ENCODE peak calls at places on chromosomes 4 and X, in seven cellular contexts. F, N, I, L, U, P and X are unnamed samples.

GRCh38 chr4:1898007-1898406 is 26.8 kb downstream of the NSD2 start:
- DNase-seq in F (no peak), N (no peak), I (no peak), L (no peak), U (no peak), P (no peak), X (no peak)

GRCh38 chr4:38162240-38162784 is 202.1 kb downstream of the PTTG2 start:
- DNase-seq in F (no peak), N (peak; percentile 36), I (peak; percentile 37), L (peak; percentile 49), U (no peak), P (no peak), X (peak; percentile 70)

GRCh38 chr4:100632163-100632562 is 114.3 kb upstream of the EMCN start:
- DNase-seq in F (no peak), N (no peak), I (no peak), L (no peak), U (no peak), P (no peak), X (peak; percentile 93)

GRCh38 chrX:51568586-51568985 is 50.1 kb downstream of the CENPVL3 start:
- DNase-seq in F (no peak), N (no peak), I (no peak), L (no peak), U (no peak), P (no peak), X (no peak)

GRCh38 chrX:110924871-110925270 is 129.3 kb upstream of the CHRDL1 start:
- DNase-seq in F (no peak), N (no peak), I (no peak), L (no peak), U (no peak), P (no peak), X (no peak)

GRCh38 chrX:23936198-23936597 is 28.4 kb downstream of the CXorf58 start:
- DNase-seq in F (no peak), N (no peak), I (no peak), L (no peak), U (no peak), P (no peak), X (no peak)

GRCh38 chrX:48465336-48465933 is 4.6 kb downstream of the SLC38A5 start:
- DNase-seq in F (no peak), N (peak; percentile 39), I (no peak), L (no peak), U (no peak), P (no peak), X (peak; percentile 16)

GRCh38 chrX:112147206-112147605 is 64.6 kb upstream of the TRPC5 start:
- DNase-seq in F (no peak), N (peak; percentile 26), I (peak; percentile 54), L (no peak), U (no peak), P (peak; percentile 8), X (peak; percentile 33)

GRCh38 chr4:165806613-165807012 is 66.4 kb upstream of the TLL1 start:
- DNase-seq in F (no peak), N (no peak), I (no peak), L (no peak), U (no peak), P (no peak), X (no peak)

GRCh38 chrX:49999048-49999447 is 76.7 kb downstream of the CLCN5 start:
- DNase-seq in F (no peak), N (no peak), I (no peak), L (no peak), U (no peak), P (no peak), X (no peak)

GRCh38 chr4:70734168-70734954 is 12.6 kb downstream of the RUFY3 start:
- DNase-seq in F (no peak), N (no peak), I (no peak), L (no peak), U (no peak), P (no peak), X (peak; percentile 24)

GRCh38 chrX:97065973-97066372 is 182.3 kb downstream of the RPA4 start:
- DNase-seq in F (no peak), N (no peak), I (no peak), L (no peak), U (no peak), P (no peak), X (no peak)

GRCh38 chr4:183295711-183296110 is 24.4 kb downstream of the CLDN22 start:
- DNase-seq in F (no peak), N (no peak), I (no peak), L (no peak), U (no peak), P (no peak), X (no peak)

GRCh38 chr4:69832326-69833030 is 27.5 kb downstream of the SULT1E1 start:
- DNase-seq in F (no peak), N (no peak), I (peak; percentile 81), L (no peak), U (no peak), P (no peak), X (peak; percentile 69)

GRCh38 chrX:68588653-68589371 is 58.7 kb upstream of the STARD8 start:
- DNase-seq in F (no peak), N (no peak), I (no peak), L (no peak), U (no peak), P (peak; percentile 22), X (no peak)

GRCh38 chr4:89587364-89587763 is 249.6 kb downstream of the SNCA start:
- DNase-seq in F (no peak), N (no peak), I (no peak), L (no peak), U (no peak), P (no peak), X (no peak)

GRCh38 chrX:40132751-40133150 is 35.0 kb upstream of the BCOR start:
- DNase-seq in F (no peak), N (no peak), I (peak; percentile 66), L (peak; percentile 90), U (peak; percentile 67), P (peak; percentile 76), X (peak; percentile 80)

GRCh38 chrX:131828482-131828881 is 194.6 kb upstream of the STK26 start:
- DNase-seq in F (no peak), N (no peak), I (no peak), L (no peak), U (no peak), P (no peak), X (peak; percentile 20)

GRCh38 chr4:148004228-148004813 is 272.4 kb downstream of the ARHGAP10 start:
- DNase-seq in F (no peak), N (no peak), I (no peak), L (no peak), U (peak; percentile 45), P (no peak), X (peak; percentile 18)

GRCh38 chrX:98067611-98068010 is 1183.9 kb downstream of the RPA4 start:
- DNase-seq in F (no peak), N (no peak), I (peak; percentile 26), L (no peak), U (no peak), P (no peak), X (no peak)

GRCh38 chr4:121154103-121154515 is 10.0 kb downstream of the TNIP3 start:
- DNase-seq in F (no peak), N (no peak), I (no peak), L (no peak), U (no peak), P (no peak), X (no peak)

GRCh38 chrX:54560411-54560810 is 30.4 kb downstream of the GNL3L start:
- DNase-seq in F (no peak), N (no peak), I (no peak), L (no peak), U (no peak), P (no peak), X (no peak)

GRCh38 chrX:1851527-1851926 is 236.7 kb downstream of the ASMT start:
- DNase-seq in F (no peak), N (no peak), I (no peak), L (no peak), U (no peak), P (no peak), X (no peak)

DNA sequence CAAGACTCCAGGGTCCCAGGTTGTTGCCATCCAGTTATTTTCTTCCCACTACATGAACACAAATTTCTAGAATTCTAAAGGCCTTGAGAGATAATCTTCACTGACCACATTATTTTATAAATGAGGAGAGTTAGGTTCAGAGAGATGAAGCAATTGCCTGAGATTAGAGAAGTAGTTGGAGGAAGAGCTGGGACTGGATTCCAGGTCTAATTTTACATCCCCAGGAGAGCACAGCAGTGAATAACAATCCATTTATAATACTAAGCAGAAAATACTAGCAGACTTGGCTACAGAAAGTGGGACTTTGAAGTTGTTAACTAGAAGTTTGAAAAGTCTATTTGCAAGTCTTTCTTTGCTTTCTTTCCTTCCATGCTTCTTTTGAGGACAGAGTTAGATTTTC is 231.3 kb upstream of the S100G start:
- DNase-seq in F (no peak), N (no peak), I (no peak), L (no peak), U (no peak), P (no peak), X (no peak)
- H3K4me1 ChIP-seq in F (no peaks in the 10 kb centered on the region), N (no peaks in the 10 kb centered on the region), I (no peaks in the 10 kb centered on the region), L (no peaks in the 10 kb centered on the region), U (no peaks in the 10 kb centered on the region), P (no peaks in the 10 kb centered on the region), X (no peaks in the 10 kb centered on the region)

DNA sequence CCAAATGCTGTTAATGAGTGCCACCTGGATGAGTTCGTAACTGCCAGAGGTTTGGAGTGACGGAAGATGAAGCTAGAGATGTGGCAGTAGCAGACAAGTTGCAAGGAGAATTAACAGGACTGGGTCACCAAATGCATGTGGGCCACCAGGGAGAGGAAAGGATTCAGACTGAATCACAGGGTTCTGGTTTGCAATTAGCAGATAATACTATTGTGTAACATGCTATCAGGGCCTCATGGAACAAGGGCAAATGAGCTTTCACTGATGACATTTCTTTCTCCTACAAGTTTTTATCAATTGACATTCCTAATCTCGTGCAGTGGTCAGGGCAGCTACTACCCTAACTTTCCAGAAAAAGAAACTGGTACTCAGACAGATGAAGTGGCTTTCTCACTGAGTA is 21.4 kb downstream of the GAB3 start:
- DNase-seq in F (no peak), N (no peak), I (no peak), L (no peak), U (no peak), P (no peak), X (no peak)
- H3K27ac ChIP-seq in F (no peak overlapping the region), N (peak overlapping the region; percentile 71), I (peak overlapping the region; percentile 25), L (peak overlapping the region; percentile 65), U (peak overlapping the region; percentile 78), P (no peak overlapping the region), X (peak overlapping the region; percentile 38)

DNA sequence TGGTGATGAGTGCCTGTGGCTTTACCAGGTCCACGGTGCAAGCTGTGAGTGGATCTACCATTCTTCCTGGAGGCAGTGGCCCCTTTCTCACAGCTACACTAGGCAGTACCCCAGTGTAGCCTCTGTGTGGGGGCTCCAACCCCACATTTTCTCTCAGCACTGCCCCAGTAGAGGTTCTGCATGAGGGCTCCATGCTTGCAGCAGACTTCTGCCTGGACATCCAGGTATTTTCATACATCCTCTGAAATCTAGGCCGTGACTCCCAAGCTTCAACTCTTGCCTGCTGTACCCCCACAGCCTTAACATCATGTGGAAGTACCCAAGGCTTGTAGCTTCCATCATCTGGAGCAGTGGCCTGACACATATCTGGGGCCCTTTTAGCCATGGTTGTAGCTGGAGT is 90.1 kb downstream of the SH3BGRL start:
- DNase-seq in F (no peak), N (no peak), I (no peak), L (no peak), U (no peak), P (no peak), X (no peak)
- H3K9me3 ChIP-seq in F (peaks cover 5% of the 10 kb centered on the region), N (no peaks in the 10 kb centered on the region), I (peaks cover 7% of the 10 kb centered on the region), L (no peaks in the 10 kb centered on the region), U (no peaks in the 10 kb centered on the region), P (no peaks in the 10 kb centered on the region), X (no peaks in the 10 kb centered on the region)

DNA sequence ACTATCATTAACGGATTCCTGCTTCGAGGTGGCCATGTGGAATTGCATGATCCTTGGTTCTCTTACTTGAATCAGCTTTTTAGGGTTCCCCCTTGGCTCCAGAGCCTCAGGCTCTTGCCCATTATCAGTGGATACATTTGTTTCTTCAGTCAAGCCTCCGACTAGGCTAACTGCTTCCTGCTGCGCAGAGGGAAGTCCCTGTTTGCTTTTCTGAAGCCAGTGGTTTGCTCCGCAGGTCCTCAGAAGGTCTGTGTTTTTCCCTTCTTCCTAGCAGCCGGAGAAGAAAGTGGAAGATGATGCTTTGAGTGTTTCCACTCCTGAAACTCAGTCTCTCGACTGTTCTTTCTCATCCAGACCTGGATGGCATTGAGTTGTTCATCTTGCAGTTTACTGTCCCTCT is 20.6 kb downstream of the SRD5A3 start:
- DNase-seq in F (no peak), N (no peak), I (no peak), L (no peak), U (no peak), P (no peak), X (no peak)
- H3K4me1 ChIP-seq in F (no peaks in the 10 kb centered on the region), N (no peaks in the 10 kb centered on the region), I (peaks cover 8% of the 10 kb centered on the region), L (no peaks in the 10 kb centered on the region), U (peaks cover 3% of the 10 kb centered on the region), P (no peaks in the 10 kb centered on the region), X (no peaks in the 10 kb centered on the region)